ENCODE peak calls at places on chromosomes 1 and 21, in four cellular contexts. Z is NCI-H146; G is stimulated activated CD8-positive, alpha-beta memory T cell treated with anti-CD3 and anti-CD28 coated beads, Interleukin-2, amount 100 ng/mL, for 48 hours; V is thoracic aorta. T is an unnamed sample.

GRCh38 chr1:2605754-2606003 is 19.1 kb downstream of the PRXL2B start:
- DNase-seq in Z (no peak), G (no peak), V (no peak), T (no peak)

GRCh38 chr1:40736085-40736531 is 44.6 kb downstream of the NFYC start:
- DNase-seq in Z (no peak), G (no peak), V (no peak), T (no peak)

GRCh38 chr1:184597652-184598357 is 156.9 kb downstream of the EDEM3 start:
- DNase-seq in Z (no peak), G (no peak), V (no peak), T (no peak)

GRCh38 chr1:4626560-4627319 is 27.7 kb upstream of the AJAP1 start:
- DNase-seq in Z (no peak), G (no peak), V (no peak), T (no peak)

GRCh38 chr1:28246427-28246832 is 10.5 kb downstream of the ATP5IF1 start:
- DNase-seq in Z (peak), G (no peak), V (no peak), T (peak)

GRCh38 chr1:71049951-71050598 is 2.5 kb upstream of the PTGER3 start:
- DNase-seq in Z (peak), G (no peak), V (no peak), T (peak)

GRCh38 chr21:15221799-15222386 is 157.1 kb upstream of the NRIP1 start:
- DNase-seq in Z (no peak), G (no peak), V (peak), T (no peak)

GRCh38 chr1:40353081-40353480 is 20.4 kb upstream of the SMAP2 start:
- DNase-seq in Z (no peak), G (no peak), V (no peak), T (no peak)

GRCh38 chr1:180560868-180561600 is 2.3 kb downstream of the OVAAL start:
- DNase-seq in Z (no peak), G (no peak), V (no peak), T (no peak)

GRCh38 chr1:46477153-46477929 is 12.3 kb upstream of the DMBX1 start:
- DNase-seq in Z (peak), G (peak), V (no peak), T (peak)

GRCh38 chr1:189429610-189430009 is 1048.1 kb downstream of the BRINP3 start:
- DNase-seq in Z (peak), G (no peak), V (no peak), T (no peak)

GRCh38 chr1:153795325-153795837 is 20.2 kb downstream of the SLC27A3 start:
- DNase-seq in Z (no peak), G (no peak), V (no peak), T (no peak)

GRCh38 chr1:108049083-108049819 is 84.3 kb upstream of the VAV3 start:
- DNase-seq in Z (no peak), G (no peak), V (no peak), T (peak)